ENCODE peak calls at places on chromosomes 12 and 14, in eight cellular contexts. One of them, this sample, is unnamed.

GRCh38 chr12:68240975-68241374 is 12.4 kb downstream of the IL22 start:
- DNase-seq in heart right ventricle: no peak
- DNase-seq in activated T-helper 1 cell treated with anti-CD3 and anti-CD28 coated beads, Interleukin-2, amount 50 U/mL, for 16 hours: no peak
- DNase-seq in DMS79 treated with DMSO at 0.1 percent for 48 hours: no peak
- DNase-seq in RPMI7951: peak; percentile 68
- DNase-seq in MV-4-11: peak; percentile 62
- DNase-seq in iPS DF 19.7: no peak
- DNase-seq in Calu3: no peak
- DNase-seq in this sample: peak; percentile 8

GRCh38 chr12:24394246-24394645 is 444.8 kb upstream of the SOX5 start:
- DNase-seq in heart right ventricle: no peak
- DNase-seq in activated T-helper 1 cell treated with anti-CD3 and anti-CD28 coated beads, Interleukin-2, amount 50 U/mL, for 16 hours: no peak
- DNase-seq in DMS79 treated with DMSO at 0.1 percent for 48 hours: no peak
- DNase-seq in RPMI7951: no peak
- DNase-seq in MV-4-11: no peak
- DNase-seq in iPS DF 19.7: no peak
- DNase-seq in Calu3: no peak
- DNase-seq in this sample: no peak

GRCh38 chr12:94134226-94134795 is 14.1 kb upstream of the PLXNC1 start:
- DNase-seq in heart right ventricle: no peak
- DNase-seq in activated T-helper 1 cell treated with anti-CD3 and anti-CD28 coated beads, Interleukin-2, amount 50 U/mL, for 16 hours: no peak
- DNase-seq in DMS79 treated with DMSO at 0.1 percent for 48 hours: peak; percentile 53
- DNase-seq in RPMI7951: peak; percentile 46
- DNase-seq in MV-4-11: peak; percentile 40
- DNase-seq in iPS DF 19.7: no peak
- DNase-seq in Calu3: peak; percentile 36
- DNase-seq in this sample: no peak

GRCh38 chr14:57057803-57058202 is 210.9 kb downstream of the EXOC5 start:
- DNase-seq in heart right ventricle: no peak
- DNase-seq in activated T-helper 1 cell treated with anti-CD3 and anti-CD28 coated beads, Interleukin-2, amount 50 U/mL, for 16 hours: no peak
- DNase-seq in DMS79 treated with DMSO at 0.1 percent for 48 hours: no peak
- DNase-seq in RPMI7951: no peak
- DNase-seq in MV-4-11: no peak
- DNase-seq in iPS DF 19.7: no peak
- DNase-seq in Calu3: no peak
- DNase-seq in this sample: no peak

GRCh38 chr14:70585221-70585620 is 15.2 kb downstream of the MED6 start:
- DNase-seq in heart right ventricle: no peak
- DNase-seq in activated T-helper 1 cell treated with anti-CD3 and anti-CD28 coated beads, Interleukin-2, amount 50 U/mL, for 16 hours: no peak
- DNase-seq in DMS79 treated with DMSO at 0.1 percent for 48 hours: no peak
- DNase-seq in RPMI7951: peak; percentile 5
- DNase-seq in MV-4-11: peak; percentile 18
- DNase-seq in iPS DF 19.7: no peak
- DNase-seq in Calu3: no peak
- DNase-seq in this sample: no peak

GRCh38 chr14:78443834-78444233 is 273.7 kb downstream of the NRXN3 start:
- DNase-seq in heart right ventricle: no peak
- DNase-seq in activated T-helper 1 cell treated with anti-CD3 and anti-CD28 coated beads, Interleukin-2, amount 50 U/mL, for 16 hours: no peak
- DNase-seq in DMS79 treated with DMSO at 0.1 percent for 48 hours: no peak
- DNase-seq in RPMI7951: no peak
- DNase-seq in MV-4-11: no peak
- DNase-seq in iPS DF 19.7: no peak
- DNase-seq in Calu3: no peak
- DNase-seq in this sample: no peak

GRCh38 chr14:68935761-68936209 is 43.3 kb downstream of the ACTN1 start:
- DNase-seq in heart right ventricle: peak; percentile 42
- DNase-seq in activated T-helper 1 cell treated with anti-CD3 and anti-CD28 coated beads, Interleukin-2, amount 50 U/mL, for 16 hours: no peak
- DNase-seq in DMS79 treated with DMSO at 0.1 percent for 48 hours: no peak
- DNase-seq in RPMI7951: no peak
- DNase-seq in MV-4-11: no peak
- DNase-seq in iPS DF 19.7: no peak
- DNase-seq in Calu3: no peak
- DNase-seq in this sample: no peak

GRCh38 chr12:4505381-4505986 is 33.2 kb upstream of the RAD51AP1 start:
- DNase-seq in heart right ventricle: no peak
- DNase-seq in activated T-helper 1 cell treated with anti-CD3 and anti-CD28 coated beads, Interleukin-2, amount 50 U/mL, for 16 hours: no peak
- DNase-seq in DMS79 treated with DMSO at 0.1 percent for 48 hours: no peak
- DNase-seq in RPMI7951: peak; percentile 56
- DNase-seq in MV-4-11: no peak
- DNase-seq in iPS DF 19.7: no peak
- DNase-seq in Calu3: no peak
- DNase-seq in this sample: no peak

GRCh38 chr14:105119410-105120025 is 49.1 kb downstream of the JAG2 start:
- DNase-seq in heart right ventricle: no peak
- DNase-seq in activated T-helper 1 cell treated with anti-CD3 and anti-CD28 coated beads, Interleukin-2, amount 50 U/mL, for 16 hours: no peak
- DNase-seq in DMS79 treated with DMSO at 0.1 percent for 48 hours: no peak
- DNase-seq in RPMI7951: no peak
- DNase-seq in MV-4-11: no peak
- DNase-seq in iPS DF 19.7: no peak
- DNase-seq in Calu3: no peak
- DNase-seq in this sample: no peak

GRCh38 chr12:81588609-81589008 is 170.5 kb downstream of the PPFIA2 start:
- DNase-seq in heart right ventricle: no peak
- DNase-seq in activated T-helper 1 cell treated with anti-CD3 and anti-CD28 coated beads, Interleukin-2, amount 50 U/mL, for 16 hours: no peak
- DNase-seq in DMS79 treated with DMSO at 0.1 percent for 48 hours: no peak
- DNase-seq in RPMI7951: no peak
- DNase-seq in MV-4-11: no peak
- DNase-seq in iPS DF 19.7: no peak
- DNase-seq in Calu3: no peak
- DNase-seq in this sample: no peak

GRCh38 chr12:106359620-106360399 is 2.3 kb downstream of the POLR3B start:
- DNase-seq in heart right ventricle: no peak
- DNase-seq in activated T-helper 1 cell treated with anti-CD3 and anti-CD28 coated beads, Interleukin-2, amount 50 U/mL, for 16 hours: no peak
- DNase-seq in DMS79 treated with DMSO at 0.1 percent for 48 hours: no peak
- DNase-seq in RPMI7951: no peak
- DNase-seq in MV-4-11: no peak
- DNase-seq in iPS DF 19.7: no peak
- DNase-seq in Calu3: no peak
- DNase-seq in this sample: no peak

GRCh38 chr14:74018704-74019407 is at the start of the genes BBOF1 and ENTPD5:
- DNase-seq in heart right ventricle: peak; percentile 90
- DNase-seq in activated T-helper 1 cell treated with anti-CD3 and anti-CD28 coated beads, Interleukin-2, amount 50 U/mL, for 16 hours: peak; percentile 69
- DNase-seq in DMS79 treated with DMSO at 0.1 percent for 48 hours: peak; percentile 88
- DNase-seq in RPMI7951: peak; percentile 84
- DNase-seq in MV-4-11: peak; percentile 77
- DNase-seq in iPS DF 19.7: no peak
- DNase-seq in Calu3: peak; percentile 85
- DNase-seq in this sample: peak; percentile 69

GRCh38 chr14:101687756-101688546 is 73.6 kb upstream of the PPP2R5C start:
- DNase-seq in heart right ventricle: no peak
- DNase-seq in activated T-helper 1 cell treated with anti-CD3 and anti-CD28 coated beads, Interleukin-2, amount 50 U/mL, for 16 hours: no peak
- DNase-seq in DMS79 treated with DMSO at 0.1 percent for 48 hours: no peak
- DNase-seq in RPMI7951: no peak
- DNase-seq in MV-4-11: no peak
- DNase-seq in iPS DF 19.7: no peak
- DNase-seq in Calu3: no peak
- DNase-seq in this sample: no peak

GRCh38 chr14:39368261-39368959 is 63.8 kb downstream of the FBXO33 start:
- DNase-seq in heart right ventricle: peak; percentile 19
- DNase-seq in activated T-helper 1 cell treated with anti-CD3 and anti-CD28 coated beads, Interleukin-2, amount 50 U/mL, for 16 hours: no peak
- DNase-seq in DMS79 treated with DMSO at 0.1 percent for 48 hours: peak; percentile 84
- DNase-seq in RPMI7951: peak; percentile 61
- DNase-seq in MV-4-11: peak; percentile 31
- DNase-seq in iPS DF 19.7: peak; percentile 84
- DNase-seq in Calu3: peak; percentile 62
- DNase-seq in this sample: no peak

GRCh38 chr12:93449277-93449676 is 7.5 kb upstream of the UBE2N start:
- DNase-seq in heart right ventricle: no peak
- DNase-seq in activated T-helper 1 cell treated with anti-CD3 and anti-CD28 coated beads, Interleukin-2, amount 50 U/mL, for 16 hours: no peak
- DNase-seq in DMS79 treated with DMSO at 0.1 percent for 48 hours: no peak
- DNase-seq in RPMI7951: no peak
- DNase-seq in MV-4-11: no peak
- DNase-seq in iPS DF 19.7: no peak
- DNase-seq in Calu3: no peak
- DNase-seq in this sample: no peak

GRCh38 chr14:69685217-69685616 is 73.8 kb downstream of the SUSD6 start:
- DNase-seq in heart right ventricle: no peak
- DNase-seq in activated T-helper 1 cell treated with anti-CD3 and anti-CD28 coated beads, Interleukin-2, amount 50 U/mL, for 16 hours: no peak
- DNase-seq in DMS79 treated with DMSO at 0.1 percent for 48 hours: peak; percentile 86
- DNase-seq in RPMI7951: peak; percentile 37
- DNase-seq in MV-4-11: no peak
- DNase-seq in iPS DF 19.7: no peak
- DNase-seq in Calu3: no peak
- DNase-seq in this sample: no peak

GRCh38 chr12:12467222-12467621 is 95.4 kb downstream of the DUSP16 start:
- DNase-seq in heart right ventricle: no peak
- DNase-seq in activated T-helper 1 cell treated with anti-CD3 and anti-CD28 coated beads, Interleukin-2, amount 50 U/mL, for 16 hours: no peak
- DNase-seq in DMS79 treated with DMSO at 0.1 percent for 48 hours: no peak
- DNase-seq in RPMI7951: no peak
- DNase-seq in MV-4-11: peak; percentile 35
- DNase-seq in iPS DF 19.7: no peak
- DNase-seq in Calu3: no peak
- DNase-seq in this sample: no peak

GRCh38 chr12:131074221-131075083 is 120.7 kb downstream of the ADGRD1 start:
- DNase-seq in heart right ventricle: peak; percentile 50
- DNase-seq in activated T-helper 1 cell treated with anti-CD3 and anti-CD28 coated beads, Interleukin-2, amount 50 U/mL, for 16 hours: no peak
- DNase-seq in DMS79 treated with DMSO at 0.1 percent for 48 hours: no peak
- DNase-seq in RPMI7951: no peak
- DNase-seq in MV-4-11: no peak
- DNase-seq in iPS DF 19.7: no peak
- DNase-seq in Calu3: no peak
- DNase-seq in this sample: no peak

GRCh38 chr14:38405851-38406630 is 150.1 kb upstream of the CLEC14A start:
- DNase-seq in heart right ventricle: peak; percentile 8
- DNase-seq in activated T-helper 1 cell treated with anti-CD3 and anti-CD28 coated beads, Interleukin-2, amount 50 U/mL, for 16 hours: no peak
- DNase-seq in DMS79 treated with DMSO at 0.1 percent for 48 hours: peak; percentile 100
- DNase-seq in RPMI7951: no peak
- DNase-seq in MV-4-11: no peak
- DNase-seq in iPS DF 19.7: no peak
- DNase-seq in Calu3: no peak
- DNase-seq in this sample: no peak

GRCh38 chr12:12333980-12334709 is 15.9 kb downstream of the MANSC1 start:
- DNase-seq in heart right ventricle: peak; percentile 51
- DNase-seq in activated T-helper 1 cell treated with anti-CD3 and anti-CD28 coated beads, Interleukin-2, amount 50 U/mL, for 16 hours: peak; percentile 19
- DNase-seq in DMS79 treated with DMSO at 0.1 percent for 48 hours: peak; percentile 39
- DNase-seq in RPMI7951: peak; percentile 52
- DNase-seq in MV-4-11: peak; percentile 37
- DNase-seq in iPS DF 19.7: no peak
- DNase-seq in Calu3: peak; percentile 72
- DNase-seq in this sample: no peak

GRCh38 chr12:12024958-12025682 is 45.6 kb upstream of the BCL2L14 start:
- DNase-seq in heart right ventricle: no peak
- DNase-seq in activated T-helper 1 cell treated with anti-CD3 and anti-CD28 coated beads, Interleukin-2, amount 50 U/mL, for 16 hours: no peak
- DNase-seq in DMS79 treated with DMSO at 0.1 percent for 48 hours: peak; percentile 83
- DNase-seq in RPMI7951: no peak
- DNase-seq in MV-4-11: no peak
- DNase-seq in iPS DF 19.7: no peak
- DNase-seq in Calu3: peak; percentile 45
- DNase-seq in this sample: no peak

GRCh38 chr14:36424478-36425102 is 95.4 kb downstream of the NKX2-1 start:
- DNase-seq in heart right ventricle: no peak
- DNase-seq in activated T-helper 1 cell treated with anti-CD3 and anti-CD28 coated beads, Interleukin-2, amount 50 U/mL, for 16 hours: no peak
- DNase-seq in DMS79 treated with DMSO at 0.1 percent for 48 hours: peak; percentile 99
- DNase-seq in RPMI7951: no peak
- DNase-seq in MV-4-11: no peak
- DNase-seq in iPS DF 19.7: no peak
- DNase-seq in Calu3: no peak
- DNase-seq in this sample: no peak

GRCh38 chr14:23538785-23539184 is 12.8 kb downstream of the ZFHX2 start:
- DNase-seq in heart right ventricle: peak; percentile 54
- DNase-seq in activated T-helper 1 cell treated with anti-CD3 and anti-CD28 coated beads, Interleukin-2, amount 50 U/mL, for 16 hours: no peak
- DNase-seq in DMS79 treated with DMSO at 0.1 percent for 48 hours: peak; percentile 33
- DNase-seq in RPMI7951: no peak
- DNase-seq in MV-4-11: no peak
- DNase-seq in iPS DF 19.7: no peak
- DNase-seq in Calu3: no peak
- DNase-seq in this sample: no peak

GRCh38 chr14:75379246-75379929 is 48.4 kb upstream of the JDP2 start:
- DNase-seq in heart right ventricle: no peak
- DNase-seq in activated T-helper 1 cell treated with anti-CD3 and anti-CD28 coated beads, Interleukin-2, amount 50 U/mL, for 16 hours: no peak
- DNase-seq in DMS79 treated with DMSO at 0.1 percent for 48 hours: no peak
- DNase-seq in RPMI7951: no peak
- DNase-seq in MV-4-11: no peak
- DNase-seq in iPS DF 19.7: no peak
- DNase-seq in Calu3: no peak
- DNase-seq in this sample: no peak

GRCh38 chr12:71846322-71846940 is 6.9 kb downstream of the TBC1D15 start:
- DNase-seq in heart right ventricle: no peak
- DNase-seq in activated T-helper 1 cell treated with anti-CD3 and anti-CD28 coated beads, Interleukin-2, amount 50 U/mL, for 16 hours: no peak
- DNase-seq in DMS79 treated with DMSO at 0.1 percent for 48 hours: no peak
- DNase-seq in RPMI7951: peak; percentile 27
- DNase-seq in MV-4-11: peak; percentile 35
- DNase-seq in iPS DF 19.7: no peak
- DNase-seq in Calu3: peak; percentile 26
- DNase-seq in this sample: no peak

GRCh38 chr14:33175951-33176350 is 237.3 kb downstream of the NPAS3 start:
- DNase-seq in heart right ventricle: no peak
- DNase-seq in activated T-helper 1 cell treated with anti-CD3 and anti-CD28 coated beads, Interleukin-2, amount 50 U/mL, for 16 hours: no peak
- DNase-seq in DMS79 treated with DMSO at 0.1 percent for 48 hours: no peak
- DNase-seq in RPMI7951: no peak
- DNase-seq in MV-4-11: no peak
- DNase-seq in iPS DF 19.7: no peak
- DNase-seq in Calu3: no peak
- DNase-seq in this sample: no peak

GRCh38 chr12:69688021-69688420 is 11.1 kb downstream of the BEST3 start:
- DNase-seq in heart right ventricle: no peak
- DNase-seq in activated T-helper 1 cell treated with anti-CD3 and anti-CD28 coated beads, Interleukin-2, amount 50 U/mL, for 16 hours: no peak
- DNase-seq in DMS79 treated with DMSO at 0.1 percent for 48 hours: no peak
- DNase-seq in RPMI7951: peak; percentile 10
- DNase-seq in MV-4-11: no peak
- DNase-seq in iPS DF 19.7: no peak
- DNase-seq in Calu3: no peak
- DNase-seq in this sample: no peak

GRCh38 chr12:47741340-47741703 is 16.0 kb upstream of the ENDOU start:
- DNase-seq in heart right ventricle: peak; percentile 84
- DNase-seq in activated T-helper 1 cell treated with anti-CD3 and anti-CD28 coated beads, Interleukin-2, amount 50 U/mL, for 16 hours: peak; percentile 65
- DNase-seq in DMS79 treated with DMSO at 0.1 percent for 48 hours: peak; percentile 96
- DNase-seq in RPMI7951: peak; percentile 86
- DNase-seq in MV-4-11: peak; percentile 89
- DNase-seq in iPS DF 19.7: no peak
- DNase-seq in Calu3: peak; percentile 65
- DNase-seq in this sample: peak; percentile 49

GRCh38 chr12:52360663-52361271 is 6.5 kb downstream of the KRT85 start:
- DNase-seq in heart right ventricle: no peak
- DNase-seq in activated T-helper 1 cell treated with anti-CD3 and anti-CD28 coated beads, Interleukin-2, amount 50 U/mL, for 16 hours: no peak
- DNase-seq in DMS79 treated with DMSO at 0.1 percent for 48 hours: no peak
- DNase-seq in RPMI7951: no peak
- DNase-seq in MV-4-11: no peak
- DNase-seq in iPS DF 19.7: no peak
- DNase-seq in Calu3: no peak
- DNase-seq in this sample: no peak

GRCh38 chr14:90408713-90409112 is 11.9 kb downstream of the CALM1 start:
- DNase-seq in heart right ventricle: no peak
- DNase-seq in activated T-helper 1 cell treated with anti-CD3 and anti-CD28 coated beads, Interleukin-2, amount 50 U/mL, for 16 hours: no peak
- DNase-seq in DMS79 treated with DMSO at 0.1 percent for 48 hours: no peak
- DNase-seq in RPMI7951: no peak
- DNase-seq in MV-4-11: no peak
- DNase-seq in iPS DF 19.7: no peak
- DNase-seq in Calu3: no peak
- DNase-seq in this sample: no peak

GRCh38 chr14:39469094-39469710 is 37.0 kb upstream of the FBXO33 start:
- DNase-seq in heart right ventricle: no peak
- DNase-seq in activated T-helper 1 cell treated with anti-CD3 and anti-CD28 coated beads, Interleukin-2, amount 50 U/mL, for 16 hours: no peak
- DNase-seq in DMS79 treated with DMSO at 0.1 percent for 48 hours: no peak
- DNase-seq in RPMI7951: peak; percentile 11
- DNase-seq in MV-4-11: peak; percentile 28
- DNase-seq in iPS DF 19.7: peak; percentile 25
- DNase-seq in Calu3: peak; percentile 19
- DNase-seq in this sample: no peak

GRCh38 chr12:4723226-4723625 is 3.0 kb downstream of the GALNT8 start:
- DNase-seq in heart right ventricle: no peak
- DNase-seq in activated T-helper 1 cell treated with anti-CD3 and anti-CD28 coated beads, Interleukin-2, amount 50 U/mL, for 16 hours: no peak
- DNase-seq in DMS79 treated with DMSO at 0.1 percent for 48 hours: no peak
- DNase-seq in RPMI7951: no peak
- DNase-seq in MV-4-11: no peak
- DNase-seq in iPS DF 19.7: no peak
- DNase-seq in Calu3: no peak
- DNase-seq in this sample: no peak

GRCh38 chr14:67170706-67171105 is 18.5 kb upstream of the GARIN2 start:
- DNase-seq in heart right ventricle: no peak
- DNase-seq in activated T-helper 1 cell treated with anti-CD3 and anti-CD28 coated beads, Interleukin-2, amount 50 U/mL, for 16 hours: no peak
- DNase-seq in DMS79 treated with DMSO at 0.1 percent for 48 hours: no peak
- DNase-seq in RPMI7951: no peak
- DNase-seq in MV-4-11: peak; percentile 14
- DNase-seq in iPS DF 19.7: no peak
- DNase-seq in Calu3: no peak
- DNase-seq in this sample: no peak

GRCh38 chr12:65799331-65799730 is 25.0 kb upstream of the HMGA2 start:
- DNase-seq in heart right ventricle: no peak
- DNase-seq in activated T-helper 1 cell treated with anti-CD3 and anti-CD28 coated beads, Interleukin-2, amount 50 U/mL, for 16 hours: no peak
- DNase-seq in DMS79 treated with DMSO at 0.1 percent for 48 hours: no peak
- DNase-seq in RPMI7951: no peak
- DNase-seq in MV-4-11: no peak
- DNase-seq in iPS DF 19.7: no peak
- DNase-seq in Calu3: no peak
- DNase-seq in this sample: no peak

This sample was measured in activated naive CD4-positive, alpha-beta T cell.